ENCODE peak calls at places on chromosome 1, in nine cellular contexts. N is AG10803; M is brain microvascular endothelial cell; T is DND-41; U is occipital lobe; W is NCI-H510A; C is ELR; S is substantia nigra; E is activated T-helper 1 cell treated with anti-CD3 and anti-CD28 coated beads, Interleukin-12 subunit alpha, Interleukin-12 subunit beta, Interleukin-2, Interleukin-4 antibody, amounts not matched to agents 30 ng/mL and 10 ng/mL and 1 ng/mL, durations not matched to agents 14 hours and 24 hours and 36 hours. V is an unnamed sample.

GRCh38 chr1:46174448-46175231 is at the start of gene TSPAN1:
- DNase-seq in N (peak), M (no peak), T (no peak), U (peak), W (no peak), C (peak), S (no peak), E (no peak), V (peak)

GRCh38 chr1:213989740-213990472 is 2.1 kb downstream of the PROX1 start:
- DNase-seq in N (no peak), M (no peak), T (no peak), U (no peak), W (peak), C (no peak), S (no peak), E (no peak), V (no peak)

GRCh38 chr1:207581496-207582168 is 63.3 kb upstream of the CR1L start:
- DNase-seq in N (no peak), M (no peak), T (no peak), U (no peak), W (no peak), C (no peak), S (no peak), E (no peak), V (no peak)

GRCh38 chr1:100452641-100453040 is 85.3 kb upstream of the GPR88 start:
- DNase-seq in N (no peak), M (no peak), T (no peak), U (no peak), W (no peak), C (peak), S (no peak), E (no peak), V (no peak)

GRCh38 chr1:59976194-59977074 is 49.9 kb upstream of the CYP2J2 start:
- DNase-seq in N (peak), M (peak), T (peak), U (peak), W (peak), C (peak), S (peak), E (peak), V (peak)

GRCh38 chr1:42135426-42135825 is 17.8 kb upstream of the GUCA2B start:
- DNase-seq in N (peak), M (no peak), T (no peak), U (no peak), W (no peak), C (no peak), S (no peak), E (no peak), V (no peak)

GRCh38 chr1:46034601-46035516 is 97.6 kb downstream of the PIK3R3 start:
- DNase-seq in N (no peak), M (no peak), T (no peak), U (no peak), W (no peak), C (no peak), S (no peak), E (no peak), V (no peak)

GRCh38 chr1:70290248-70290647 is 64.3 kb downstream of the ANKRD13C start:
- DNase-seq in N (no peak), M (peak), T (no peak), U (no peak), W (no peak), C (peak), S (no peak), E (no peak), V (peak)

GRCh38 chr1:156083800-156084790 is 1.8 kb upstream of the MEX3A start:
- DNase-seq in N (no peak), M (no peak), T (no peak), U (no peak), W (no peak), C (no peak), S (no peak), E (no peak), V (no peak)

GRCh38 chr1:171740987-171741871 is 636 bp downstream of the VAMP4 start:
- DNase-seq in N (peak), M (peak), T (peak), U (no peak), W (peak), C (peak), S (peak), E (peak), V (peak)

GRCh38 chr1:225777058-225777582 is 506 bp upstream of the SRP9 start:
- DNase-seq in N (no peak), M (no peak), T (no peak), U (no peak), W (no peak), C (peak), S (no peak), E (no peak), V (no peak)